ENCODE peak calls at places on chromosomes 6 and 20, in nine cellular contexts. One of them, this sample, is unnamed.

GRCh38 chr20:42204261-42204660 is 586.1 kb upstream of the CHD6 start:
- DNase-seq in amniotic stem cell: no peak
- DNase-seq in stromal cell of bone marrow: no peak
- DNase-seq in GM23248: no peak
- DNase-seq in endothelial cell: no peak
- DNase-seq in pancreas: no peak
- DNase-seq in CD8-positive, alpha-beta memory T cell: no peak
- DNase-seq in stimulated activated CD4-positive, alpha-beta T cell treated with anti-CD3 and anti-CD28 coated beads, Interleukin-2, amount 100 ng/mL, for 48 hours: no peak
- DNase-seq in NCI-H748 treated with DMSO at 0.1 percent for 48 hours: peak; percentile 6
- DNase-seq in this sample: no peak

GRCh38 chr6:36618366-36619355 is 24.5 kb downstream of the SRSF3 start:
- DNase-seq in amniotic stem cell: no peak
- DNase-seq in stromal cell of bone marrow: no peak
- DNase-seq in GM23248: no peak
- DNase-seq in endothelial cell: no peak
- DNase-seq in pancreas: no peak
- DNase-seq in CD8-positive, alpha-beta memory T cell: no peak
- DNase-seq in stimulated activated CD4-positive, alpha-beta T cell treated with anti-CD3 and anti-CD28 coated beads, Interleukin-2, amount 100 ng/mL, for 48 hours: no peak
- DNase-seq in NCI-H748 treated with DMSO at 0.1 percent for 48 hours: no peak
- DNase-seq in this sample: no peak

GRCh38 chr6:127971945-127972391 is 71.1 kb upstream of the THEMIS start:
- DNase-seq in amniotic stem cell: no peak
- DNase-seq in stromal cell of bone marrow: no peak
- DNase-seq in GM23248: peak; percentile 63
- DNase-seq in endothelial cell: no peak
- DNase-seq in pancreas: no peak
- DNase-seq in CD8-positive, alpha-beta memory T cell: peak; percentile 26
- DNase-seq in stimulated activated CD4-positive, alpha-beta T cell treated with anti-CD3 and anti-CD28 coated beads, Interleukin-2, amount 100 ng/mL, for 48 hours: peak; percentile 18
- DNase-seq in NCI-H748 treated with DMSO at 0.1 percent for 48 hours: no peak
- DNase-seq in this sample: peak; percentile 28

GRCh38 chr6:47092249-47092648 is 50.1 kb upstream of the ADGRF1 start:
- DNase-seq in amniotic stem cell: no peak
- DNase-seq in stromal cell of bone marrow: no peak
- DNase-seq in GM23248: peak; percentile 19
- DNase-seq in endothelial cell: no peak
- DNase-seq in pancreas: no peak
- DNase-seq in CD8-positive, alpha-beta memory T cell: no peak
- DNase-seq in stimulated activated CD4-positive, alpha-beta T cell treated with anti-CD3 and anti-CD28 coated beads, Interleukin-2, amount 100 ng/mL, for 48 hours: no peak
- DNase-seq in NCI-H748 treated with DMSO at 0.1 percent for 48 hours: no peak
- DNase-seq in this sample: peak; percentile 13

GRCh38 chr6:26575494-26575939 is 21.2 kb upstream of the ABT1 start:
- DNase-seq in amniotic stem cell: peak; percentile 36
- DNase-seq in stromal cell of bone marrow: no peak
- DNase-seq in GM23248: no peak
- DNase-seq in endothelial cell: no peak
- DNase-seq in pancreas: no peak
- DNase-seq in CD8-positive, alpha-beta memory T cell: no peak
- DNase-seq in stimulated activated CD4-positive, alpha-beta T cell treated with anti-CD3 and anti-CD28 coated beads, Interleukin-2, amount 100 ng/mL, for 48 hours: no peak
- DNase-seq in NCI-H748 treated with DMSO at 0.1 percent for 48 hours: no peak
- DNase-seq in this sample: no peak

GRCh38 chr6:4732691-4733315 is 43.4 kb upstream of the CDYL start:
- DNase-seq in amniotic stem cell: peak; percentile 84
- DNase-seq in stromal cell of bone marrow: peak; percentile 72
- DNase-seq in GM23248: peak; percentile 99
- DNase-seq in endothelial cell: no peak
- DNase-seq in pancreas: no peak
- DNase-seq in CD8-positive, alpha-beta memory T cell: no peak
- DNase-seq in stimulated activated CD4-positive, alpha-beta T cell treated with anti-CD3 and anti-CD28 coated beads, Interleukin-2, amount 100 ng/mL, for 48 hours: no peak
- DNase-seq in NCI-H748 treated with DMSO at 0.1 percent for 48 hours: no peak
- DNase-seq in this sample: peak; percentile 92

GRCh38 chr6:21987501-21987957 is 309.3 kb downstream of the PRL start:
- DNase-seq in amniotic stem cell: peak; percentile 71
- DNase-seq in stromal cell of bone marrow: peak; percentile 85
- DNase-seq in GM23248: peak; percentile 75
- DNase-seq in endothelial cell: peak; percentile 57
- DNase-seq in pancreas: no peak
- DNase-seq in CD8-positive, alpha-beta memory T cell: no peak
- DNase-seq in stimulated activated CD4-positive, alpha-beta T cell treated with anti-CD3 and anti-CD28 coated beads, Interleukin-2, amount 100 ng/mL, for 48 hours: no peak
- DNase-seq in NCI-H748 treated with DMSO at 0.1 percent for 48 hours: no peak
- DNase-seq in this sample: peak; percentile 74

GRCh38 chr6:137247724-137248123 is 28.5 kb upstream of the IFNGR1 start:
- DNase-seq in amniotic stem cell: no peak
- DNase-seq in stromal cell of bone marrow: no peak
- DNase-seq in GM23248: no peak
- DNase-seq in endothelial cell: no peak
- DNase-seq in pancreas: no peak
- DNase-seq in CD8-positive, alpha-beta memory T cell: no peak
- DNase-seq in stimulated activated CD4-positive, alpha-beta T cell treated with anti-CD3 and anti-CD28 coated beads, Interleukin-2, amount 100 ng/mL, for 48 hours: no peak
- DNase-seq in NCI-H748 treated with DMSO at 0.1 percent for 48 hours: no peak
- DNase-seq in this sample: no peak

GRCh38 chr6:109059591-109060021 is 35.0 kb downstream of the SESN1 start:
- DNase-seq in amniotic stem cell: no peak
- DNase-seq in stromal cell of bone marrow: peak; percentile 36
- DNase-seq in GM23248: peak; percentile 63
- DNase-seq in endothelial cell: no peak
- DNase-seq in pancreas: no peak
- DNase-seq in CD8-positive, alpha-beta memory T cell: no peak
- DNase-seq in stimulated activated CD4-positive, alpha-beta T cell treated with anti-CD3 and anti-CD28 coated beads, Interleukin-2, amount 100 ng/mL, for 48 hours: no peak
- DNase-seq in NCI-H748 treated with DMSO at 0.1 percent for 48 hours: no peak
- DNase-seq in this sample: no peak

GRCh38 chr6:4287811-4288244 is 152.5 kb upstream of the ECI2 start:
- DNase-seq in amniotic stem cell: no peak
- DNase-seq in stromal cell of bone marrow: no peak
- DNase-seq in GM23248: no peak
- DNase-seq in endothelial cell: no peak
- DNase-seq in pancreas: no peak
- DNase-seq in CD8-positive, alpha-beta memory T cell: no peak
- DNase-seq in stimulated activated CD4-positive, alpha-beta T cell treated with anti-CD3 and anti-CD28 coated beads, Interleukin-2, amount 100 ng/mL, for 48 hours: no peak
- DNase-seq in NCI-H748 treated with DMSO at 0.1 percent for 48 hours: peak; percentile 34
- DNase-seq in this sample: no peak

GRCh38 chr6:143335865-143336264 is 114.6 kb downstream of the ADAT2 start:
- DNase-seq in amniotic stem cell: no peak
- DNase-seq in stromal cell of bone marrow: no peak
- DNase-seq in GM23248: no peak
- DNase-seq in endothelial cell: no peak
- DNase-seq in pancreas: no peak
- DNase-seq in CD8-positive, alpha-beta memory T cell: no peak
- DNase-seq in stimulated activated CD4-positive, alpha-beta T cell treated with anti-CD3 and anti-CD28 coated beads, Interleukin-2, amount 100 ng/mL, for 48 hours: no peak
- DNase-seq in NCI-H748 treated with DMSO at 0.1 percent for 48 hours: no peak
- DNase-seq in this sample: no peak

GRCh38 chr6:82951935-82952334 is 113.7 kb downstream of the UBE3D start:
- DNase-seq in amniotic stem cell: no peak
- DNase-seq in stromal cell of bone marrow: no peak
- DNase-seq in GM23248: no peak
- DNase-seq in endothelial cell: no peak
- DNase-seq in pancreas: no peak
- DNase-seq in CD8-positive, alpha-beta memory T cell: no peak
- DNase-seq in stimulated activated CD4-positive, alpha-beta T cell treated with anti-CD3 and anti-CD28 coated beads, Interleukin-2, amount 100 ng/mL, for 48 hours: no peak
- DNase-seq in NCI-H748 treated with DMSO at 0.1 percent for 48 hours: no peak
- DNase-seq in this sample: no peak

GRCh38 chr20:61487346-61488022 is 235.4 kb downstream of the CDH4 start:
- DNase-seq in amniotic stem cell: no peak
- DNase-seq in stromal cell of bone marrow: no peak
- DNase-seq in GM23248: no peak
- DNase-seq in endothelial cell: no peak
- DNase-seq in pancreas: no peak
- DNase-seq in CD8-positive, alpha-beta memory T cell: no peak
- DNase-seq in stimulated activated CD4-positive, alpha-beta T cell treated with anti-CD3 and anti-CD28 coated beads, Interleukin-2, amount 100 ng/mL, for 48 hours: no peak
- DNase-seq in NCI-H748 treated with DMSO at 0.1 percent for 48 hours: no peak
- DNase-seq in this sample: no peak

GRCh38 chr20:48459729-48460395 is 367.9 kb downstream of the PREX1 start:
- DNase-seq in amniotic stem cell: no peak
- DNase-seq in stromal cell of bone marrow: no peak
- DNase-seq in GM23248: no peak
- DNase-seq in endothelial cell: no peak
- DNase-seq in pancreas: no peak
- DNase-seq in CD8-positive, alpha-beta memory T cell: no peak
- DNase-seq in stimulated activated CD4-positive, alpha-beta T cell treated with anti-CD3 and anti-CD28 coated beads, Interleukin-2, amount 100 ng/mL, for 48 hours: no peak
- DNase-seq in NCI-H748 treated with DMSO at 0.1 percent for 48 hours: no peak
- DNase-seq in this sample: no peak

GRCh38 chr20:56810141-56810540 is 181.0 kb downstream of the TFAP2C start:
- DNase-seq in amniotic stem cell: no peak
- DNase-seq in stromal cell of bone marrow: no peak
- DNase-seq in GM23248: no peak
- DNase-seq in endothelial cell: no peak
- DNase-seq in pancreas: no peak
- DNase-seq in CD8-positive, alpha-beta memory T cell: no peak
- DNase-seq in stimulated activated CD4-positive, alpha-beta T cell treated with anti-CD3 and anti-CD28 coated beads, Interleukin-2, amount 100 ng/mL, for 48 hours: no peak
- DNase-seq in NCI-H748 treated with DMSO at 0.1 percent for 48 hours: no peak
- DNase-seq in this sample: no peak

GRCh38 chr20:64049060-64049886 is at the start of gene SOX18:
- DNase-seq in amniotic stem cell: no peak
- DNase-seq in stromal cell of bone marrow: no peak
- DNase-seq in GM23248: peak; percentile 66
- DNase-seq in endothelial cell: peak; percentile 73
- DNase-seq in pancreas: no peak
- DNase-seq in CD8-positive, alpha-beta memory T cell: no peak
- DNase-seq in stimulated activated CD4-positive, alpha-beta T cell treated with anti-CD3 and anti-CD28 coated beads, Interleukin-2, amount 100 ng/mL, for 48 hours: no peak
- DNase-seq in NCI-H748 treated with DMSO at 0.1 percent for 48 hours: no peak
- DNase-seq in this sample: no peak

GRCh38 chr20:64203037-64203777 is 39.0 kb downstream of the MYT1 start:
- DNase-seq in amniotic stem cell: no peak
- DNase-seq in stromal cell of bone marrow: no peak
- DNase-seq in GM23248: peak; percentile 32
- DNase-seq in endothelial cell: no peak
- DNase-seq in pancreas: peak; percentile 37
- DNase-seq in CD8-positive, alpha-beta memory T cell: no peak
- DNase-seq in stimulated activated CD4-positive, alpha-beta T cell treated with anti-CD3 and anti-CD28 coated beads, Interleukin-2, amount 100 ng/mL, for 48 hours: no peak
- DNase-seq in NCI-H748 treated with DMSO at 0.1 percent for 48 hours: no peak
- DNase-seq in this sample: no peak

GRCh38 chr6:15246217-15247211 is 645 bp downstream of the JARID2 start:
- DNase-seq in amniotic stem cell: no peak
- DNase-seq in stromal cell of bone marrow: no peak
- DNase-seq in GM23248: peak; percentile 53
- DNase-seq in endothelial cell: no peak
- DNase-seq in pancreas: no peak
- DNase-seq in CD8-positive, alpha-beta memory T cell: peak; percentile 11
- DNase-seq in stimulated activated CD4-positive, alpha-beta T cell treated with anti-CD3 and anti-CD28 coated beads, Interleukin-2, amount 100 ng/mL, for 48 hours: no peak
- DNase-seq in NCI-H748 treated with DMSO at 0.1 percent for 48 hours: no peak
- DNase-seq in this sample: no peak

GRCh38 chr6:90068264-90068663 is 174.0 kb downstream of the GJA10 start:
- DNase-seq in amniotic stem cell: no peak
- DNase-seq in stromal cell of bone marrow: no peak
- DNase-seq in GM23248: peak; percentile 79
- DNase-seq in endothelial cell: no peak
- DNase-seq in pancreas: no peak
- DNase-seq in CD8-positive, alpha-beta memory T cell: no peak
- DNase-seq in stimulated activated CD4-positive, alpha-beta T cell treated with anti-CD3 and anti-CD28 coated beads, Interleukin-2, amount 100 ng/mL, for 48 hours: no peak
- DNase-seq in NCI-H748 treated with DMSO at 0.1 percent for 48 hours: no peak
- DNase-seq in this sample: peak; percentile 56

GRCh38 chr6:52576392-52577021 is 353 bp downstream of the TRAM2 start:
- DNase-seq in amniotic stem cell: peak; percentile 77
- DNase-seq in stromal cell of bone marrow: peak; percentile 61
- DNase-seq in GM23248: peak; percentile 91
- DNase-seq in endothelial cell: peak; percentile 66
- DNase-seq in pancreas: peak; percentile 83
- DNase-seq in CD8-positive, alpha-beta memory T cell: peak; percentile 37
- DNase-seq in stimulated activated CD4-positive, alpha-beta T cell treated with anti-CD3 and anti-CD28 coated beads, Interleukin-2, amount 100 ng/mL, for 48 hours: peak; percentile 61
- DNase-seq in NCI-H748 treated with DMSO at 0.1 percent for 48 hours: peak; percentile 59
- DNase-seq in this sample: peak; percentile 61

GRCh38 chr6:151747890-151748289 is 59.6 kb upstream of the ESR1 start:
- DNase-seq in amniotic stem cell: no peak
- DNase-seq in stromal cell of bone marrow: peak; percentile 43
- DNase-seq in GM23248: peak; percentile 37
- DNase-seq in endothelial cell: no peak
- DNase-seq in pancreas: no peak
- DNase-seq in CD8-positive, alpha-beta memory T cell: no peak
- DNase-seq in stimulated activated CD4-positive, alpha-beta T cell treated with anti-CD3 and anti-CD28 coated beads, Interleukin-2, amount 100 ng/mL, for 48 hours: no peak
- DNase-seq in NCI-H748 treated with DMSO at 0.1 percent for 48 hours: no peak
- DNase-seq in this sample: no peak

GRCh38 chr20:20666359-20666758 is 46.1 kb downstream of the RALGAPA2 start:
- DNase-seq in amniotic stem cell: no peak
- DNase-seq in stromal cell of bone marrow: no peak
- DNase-seq in GM23248: no peak
- DNase-seq in endothelial cell: no peak
- DNase-seq in pancreas: no peak
- DNase-seq in CD8-positive, alpha-beta memory T cell: no peak
- DNase-seq in stimulated activated CD4-positive, alpha-beta T cell treated with anti-CD3 and anti-CD28 coated beads, Interleukin-2, amount 100 ng/mL, for 48 hours: no peak
- DNase-seq in NCI-H748 treated with DMSO at 0.1 percent for 48 hours: no peak
- DNase-seq in this sample: no peak

GRCh38 chr20:35635652-35636051 is 20.0 kb downstream of the SPAG4 start:
- DNase-seq in amniotic stem cell: no peak
- DNase-seq in stromal cell of bone marrow: no peak
- DNase-seq in GM23248: no peak
- DNase-seq in endothelial cell: no peak
- DNase-seq in pancreas: no peak
- DNase-seq in CD8-positive, alpha-beta memory T cell: no peak
- DNase-seq in stimulated activated CD4-positive, alpha-beta T cell treated with anti-CD3 and anti-CD28 coated beads, Interleukin-2, amount 100 ng/mL, for 48 hours: no peak
- DNase-seq in NCI-H748 treated with DMSO at 0.1 percent for 48 hours: no peak
- DNase-seq in this sample: no peak

GRCh38 chr20:4341804-4342560 is 326.6 kb upstream of the RNF24 start:
- DNase-seq in amniotic stem cell: no peak
- DNase-seq in stromal cell of bone marrow: peak; percentile 45
- DNase-seq in GM23248: peak; percentile 61
- DNase-seq in endothelial cell: no peak
- DNase-seq in pancreas: no peak
- DNase-seq in CD8-positive, alpha-beta memory T cell: no peak
- DNase-seq in stimulated activated CD4-positive, alpha-beta T cell treated with anti-CD3 and anti-CD28 coated beads, Interleukin-2, amount 100 ng/mL, for 48 hours: no peak
- DNase-seq in NCI-H748 treated with DMSO at 0.1 percent for 48 hours: no peak
- DNase-seq in this sample: peak; percentile 72

GRCh38 chr20:11438412-11438811 is 479.3 kb upstream of the BTBD3 start:
- DNase-seq in amniotic stem cell: no peak
- DNase-seq in stromal cell of bone marrow: no peak
- DNase-seq in GM23248: no peak
- DNase-seq in endothelial cell: no peak
- DNase-seq in pancreas: no peak
- DNase-seq in CD8-positive, alpha-beta memory T cell: no peak
- DNase-seq in stimulated activated CD4-positive, alpha-beta T cell treated with anti-CD3 and anti-CD28 coated beads, Interleukin-2, amount 100 ng/mL, for 48 hours: no peak
- DNase-seq in NCI-H748 treated with DMSO at 0.1 percent for 48 hours: no peak
- DNase-seq in this sample: no peak

GRCh38 chr6:38445912-38446311 is 193.8 kb downstream of the BTBD9 start:
- DNase-seq in amniotic stem cell: no peak
- DNase-seq in stromal cell of bone marrow: no peak
- DNase-seq in GM23248: no peak
- DNase-seq in endothelial cell: no peak
- DNase-seq in pancreas: no peak
- DNase-seq in CD8-positive, alpha-beta memory T cell: no peak
- DNase-seq in stimulated activated CD4-positive, alpha-beta T cell treated with anti-CD3 and anti-CD28 coated beads, Interleukin-2, amount 100 ng/mL, for 48 hours: no peak
- DNase-seq in NCI-H748 treated with DMSO at 0.1 percent for 48 hours: no peak
- DNase-seq in this sample: no peak

GRCh38 chr6:132734694-132735236 is 20.9 kb upstream of the VNN1 start:
- DNase-seq in amniotic stem cell: no peak
- DNase-seq in stromal cell of bone marrow: no peak
- DNase-seq in GM23248: peak; percentile 51
- DNase-seq in endothelial cell: no peak
- DNase-seq in pancreas: no peak
- DNase-seq in CD8-positive, alpha-beta memory T cell: no peak
- DNase-seq in stimulated activated CD4-positive, alpha-beta T cell treated with anti-CD3 and anti-CD28 coated beads, Interleukin-2, amount 100 ng/mL, for 48 hours: no peak
- DNase-seq in NCI-H748 treated with DMSO at 0.1 percent for 48 hours: peak; percentile 32
- DNase-seq in this sample: no peak

GRCh38 chr6:167996424-167997199 is 859 bp upstream of the KIF25 start:
- DNase-seq in amniotic stem cell: no peak
- DNase-seq in stromal cell of bone marrow: no peak
- DNase-seq in GM23248: no peak
- DNase-seq in endothelial cell: no peak
- DNase-seq in pancreas: no peak
- DNase-seq in CD8-positive, alpha-beta memory T cell: no peak
- DNase-seq in stimulated activated CD4-positive, alpha-beta T cell treated with anti-CD3 and anti-CD28 coated beads, Interleukin-2, amount 100 ng/mL, for 48 hours: no peak
- DNase-seq in NCI-H748 treated with DMSO at 0.1 percent for 48 hours: no peak
- DNase-seq in this sample: no peak